ENCODE peak calls at places on chromosomes 5 and 9, in four cellular contexts. One of them, this sample, is unnamed.

GRCh38 chr5:179193746-179194145 is 133.6 kb downstream of the ZNF354C start:
- DNase-seq in IMR-90: no peak
- DNase-seq in psoas muscle: no peak
- DNase-seq in GM23338: no peak
- DNase-seq in this sample: no peak

GRCh38 chr9:93954436-93955355 is at the start of gene BARX1:
- DNase-seq in GM23338: peak; percentile 55
- DNase-seq in psoas muscle: no peak
- DNase-seq in IMR-90: no peak
- DNase-seq in this sample: no peak

GRCh38 chr9:125878241-125878640 is 131.1 kb downstream of the PBX3 start:
- DNase-seq in GM23338: peak; percentile 28
- DNase-seq in IMR-90: no peak
- DNase-seq in psoas muscle: no peak
- DNase-seq in this sample: no peak

GRCh38 chr9:21395778-21396717 is 10.8 kb upstream of the IFNA2 start:
- DNase-seq in psoas muscle: peak; percentile 66
- DNase-seq in IMR-90: no peak
- DNase-seq in GM23338: peak; percentile 87
- DNase-seq in this sample: no peak

GRCh38 chr5:6660704-6661103 is 27.5 kb downstream of the SRD5A1 start:
- DNase-seq in IMR-90: no peak
- DNase-seq in GM23338: no peak
- DNase-seq in psoas muscle: no peak
- DNase-seq in this sample: no peak

GRCh38 chr9:126618590-126619335 is 5.0 kb downstream of the LMX1B start:
- DNase-seq in GM23338: peak; percentile 68
- DNase-seq in IMR-90: no peak
- DNase-seq in psoas muscle: peak; percentile 40
- DNase-seq in this sample: no peak

GRCh38 chr9:115198018-115198417 is 80.1 kb upstream of the TNC start:
- DNase-seq in GM23338: no peak
- DNase-seq in IMR-90: peak; percentile 79
- DNase-seq in psoas muscle: peak; percentile 61
- DNase-seq in this sample: peak; percentile 26

GRCh38 chr5:102306121-102306520 is 10.0 kb upstream of the SLCO4C1 start:
- DNase-seq in GM23338: no peak
- DNase-seq in IMR-90: no peak
- DNase-seq in psoas muscle: no peak
- DNase-seq in this sample: no peak

GRCh38 chr9:120980951-120981350 is 54.4 kb upstream of the TRAF1 start:
- DNase-seq in GM23338: peak; percentile 65
- DNase-seq in psoas muscle: no peak
- DNase-seq in IMR-90: no peak
- DNase-seq in this sample: no peak

GRCh38 chr9:38229123-38229829 is 160.2 kb upstream of the SHB start:
- DNase-seq in GM23338: peak; percentile 42
- DNase-seq in IMR-90: no peak
- DNase-seq in psoas muscle: no peak
- DNase-seq in this sample: no peak

GRCh38 chr9:38642951-38643350 is 22.6 kb upstream of the ANKRD18A start:
- DNase-seq in IMR-90: no peak
- DNase-seq in GM23338: no peak
- DNase-seq in psoas muscle: no peak
- DNase-seq in this sample: no peak

GRCh38 chr5:58786904-58787303 is 204.0 kb downstream of the RAB3C start:
- DNase-seq in GM23338: no peak
- DNase-seq in IMR-90: no peak
- DNase-seq in psoas muscle: no peak
- DNase-seq in this sample: no peak

GRCh38 chr9:17625644-17626388 is 47.0 kb downstream of the SH3GL2 start:
- DNase-seq in GM23338: no peak
- DNase-seq in psoas muscle: no peak
- DNase-seq in IMR-90: peak; percentile 38
- DNase-seq in this sample: no peak

GRCh38 chr5:143025971-143026370 is 255.8 kb downstream of the ARHGAP26 start:
- DNase-seq in GM23338: no peak
- DNase-seq in IMR-90: peak; percentile 67
- DNase-seq in psoas muscle: no peak
- DNase-seq in this sample: no peak

GRCh38 chr5:107285772-107286171 is 385.0 kb downstream of the EFNA5 start:
- DNase-seq in psoas muscle: no peak
- DNase-seq in IMR-90: no peak
- DNase-seq in GM23338: no peak
- DNase-seq in this sample: no peak

GRCh38 chr9:137037483-137037882 is 5.6 kb upstream of the FUT7 start:
- DNase-seq in GM23338: no peak
- DNase-seq in psoas muscle: no peak
- DNase-seq in IMR-90: no peak
- DNase-seq in this sample: no peak

GRCh38 chr5:78604693-78605092 is 43.9 kb downstream of the LHFPL2 start:
- DNase-seq in GM23338: no peak
- DNase-seq in psoas muscle: no peak
- DNase-seq in IMR-90: no peak
- DNase-seq in this sample: no peak

GRCh38 chr9:123544007-123544827 is 188.2 kb downstream of the CRB2 start:
- DNase-seq in GM23338: peak; percentile 65
- DNase-seq in IMR-90: peak; percentile 54
- DNase-seq in psoas muscle: no peak
- DNase-seq in this sample: no peak

GRCh38 chr9:16542290-16542689 is 328.2 kb downstream of the BNC2 start:
- DNase-seq in IMR-90: no peak
- DNase-seq in psoas muscle: no peak
- DNase-seq in GM23338: no peak
- DNase-seq in this sample: no peak

GRCh38 chr5:187042-187431 is 4.3 kb upstream of the LRRC14B start:
- DNase-seq in GM23338: no peak
- DNase-seq in psoas muscle: no peak
- DNase-seq in IMR-90: no peak
- DNase-seq in this sample: no peak

GRCh38 chr9:86052556-86053468 is 46.5 kb downstream of the GOLM1 start:
- DNase-seq in GM23338: no peak
- DNase-seq in IMR-90: no peak
- DNase-seq in psoas muscle: no peak
- DNase-seq in this sample: no peak

GRCh38 chr5:149301744-149302380 is 30.2 kb downstream of the AFAP1L1 start:
- DNase-seq in IMR-90: peak; percentile 67
- DNase-seq in GM23338: no peak
- DNase-seq in psoas muscle: no peak
- DNase-seq in this sample: no peak

GRCh38 chr9:102795532-102795931 is 199.6 kb upstream of the CYLC2 start:
- DNase-seq in IMR-90: no peak
- DNase-seq in psoas muscle: no peak
- DNase-seq in GM23338: no peak
- DNase-seq in this sample: no peak

GRCh38 chr5:125413861-125414260 is 667.4 kb upstream of the ZNF608 start:
- DNase-seq in psoas muscle: no peak
- DNase-seq in IMR-90: no peak
- DNase-seq in GM23338: no peak
- DNase-seq in this sample: no peak

GRCh38 chr5:136731241-136731885 is 366.0 kb upstream of the TRPC7 start:
- DNase-seq in IMR-90: peak; percentile 4
- DNase-seq in GM23338: no peak
- DNase-seq in psoas muscle: no peak
- DNase-seq in this sample: no peak

GRCh38 chr9:88388886-88389617 is 808 bp downstream of the SPIN1 start:
- DNase-seq in GM23338: peak; percentile 82
- DNase-seq in IMR-90: peak; percentile 76
- DNase-seq in psoas muscle: no peak
- DNase-seq in this sample: peak; percentile 52

GRCh38 chr9:122849546-122849945 is 21.2 kb upstream of the PDCL start:
- DNase-seq in psoas muscle: no peak
- DNase-seq in GM23338: no peak
- DNase-seq in IMR-90: no peak
- DNase-seq in this sample: no peak

GRCh38 chr9:26940779-26941178 is 6.3 kb downstream of the PLAA start:
- DNase-seq in GM23338: no peak
- DNase-seq in IMR-90: no peak
- DNase-seq in psoas muscle: no peak
- DNase-seq in this sample: no peak

GRCh38 chr5:81789033-81789432 is 38.1 kb upstream of the SSBP2 start:
- DNase-seq in GM23338: no peak
- DNase-seq in IMR-90: peak; percentile 73
- DNase-seq in psoas muscle: no peak
- DNase-seq in this sample: no peak

GRCh38 chr9:4024281-4024680 is 275.6 kb downstream of the GLIS3 start:
- DNase-seq in psoas muscle: no peak
- DNase-seq in IMR-90: no peak
- DNase-seq in GM23338: no peak
- DNase-seq in this sample: no peak

GRCh38 chr9:77449177-77450092 is 198.7 kb downstream of the GNA14 start:
- DNase-seq in psoas muscle: no peak
- DNase-seq in GM23338: no peak
- DNase-seq in IMR-90: peak; percentile 84
- DNase-seq in this sample: no peak

GRCh38 chr5:78504726-78505431 is 143.7 kb downstream of the LHFPL2 start:
- DNase-seq in psoas muscle: peak; percentile 93
- DNase-seq in IMR-90: peak; percentile 100
- DNase-seq in GM23338: no peak
- DNase-seq in this sample: peak; percentile 93

GRCh38 chr5:96662725-96663513 is 743 bp downstream of the CAST start:
- DNase-seq in psoas muscle: peak; percentile 96
- DNase-seq in IMR-90: peak; percentile 79
- DNase-seq in GM23338: peak; percentile 84
- DNase-seq in this sample: peak; percentile 96

GRCh38 chr9:69122391-69123141 is 51.5 kb upstream of the TJP2 start:
- DNase-seq in IMR-90: peak; percentile 84
- DNase-seq in psoas muscle: no peak
- DNase-seq in GM23338: peak; percentile 82
- DNase-seq in this sample: no peak

GRCh38 chr5:171906703-171907590 is 99.5 kb downstream of the FBXW11 start:
- DNase-seq in psoas muscle: no peak
- DNase-seq in IMR-90: no peak
- DNase-seq in GM23338: no peak
- DNase-seq in this sample: no peak

GRCh38 chr5:76473676-76474075 is 70.6 kb downstream of the IQGAP2 start:
- DNase-seq in IMR-90: no peak
- DNase-seq in psoas muscle: no peak
- DNase-seq in GM23338: no peak
- DNase-seq in this sample: no peak

GRCh38 chr5:124132843-124133242 is 613.6 kb downstream of the ZNF608 start:
- DNase-seq in GM23338: no peak
- DNase-seq in psoas muscle: no peak
- DNase-seq in IMR-90: no peak
- DNase-seq in this sample: no peak

GRCh38 chr5:173180331-173180730 is 36.0 kb downstream of the BNIP1 start:
- DNase-seq in psoas muscle: no peak
- DNase-seq in GM23338: no peak
- DNase-seq in IMR-90: no peak
- DNase-seq in this sample: no peak

GRCh38 chr9:16252631-16253030 is 617.8 kb downstream of the BNC2 start:
- DNase-seq in psoas muscle: no peak
- DNase-seq in IMR-90: no peak
- DNase-seq in GM23338: peak; percentile 26
- DNase-seq in this sample: no peak

DNA sequence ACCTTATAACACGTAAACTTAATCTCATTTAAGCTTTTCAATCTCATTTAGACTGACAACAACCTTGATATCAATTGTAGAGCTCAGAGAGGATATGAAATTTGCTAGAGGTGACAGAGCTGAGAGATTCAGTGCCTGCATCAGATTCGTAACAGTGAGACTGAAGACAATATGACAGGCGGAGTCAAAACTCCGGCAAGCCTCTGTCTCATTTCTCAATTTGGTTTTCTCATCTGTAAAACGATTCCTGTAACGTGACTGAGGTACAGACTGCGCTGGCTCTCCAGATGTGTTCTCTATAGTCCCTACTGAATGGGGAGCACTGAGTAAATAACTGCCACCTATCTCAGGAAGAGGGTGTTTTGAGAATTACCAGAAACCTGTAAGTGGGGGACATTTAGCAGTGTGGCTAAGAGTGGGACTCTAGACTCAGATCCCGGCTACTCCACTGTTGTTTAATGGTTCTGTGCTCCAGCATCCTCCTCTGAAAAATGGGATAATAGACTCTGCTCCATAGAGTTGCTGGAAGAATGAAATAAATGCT is 3.0 kb upstream of the MCIDAS start:
- DNase-seq in IMR-90: no peak
- DNase-seq in psoas muscle: no peak
- DNase-seq in GM23338: no peak
- DNase-seq in this sample: no peak
- H3K27me3 ChIP-seq in IMR-90: peaks cover 96% of the 10 kb centered on the region
- H3K27me3 ChIP-seq in psoas muscle: peaks cover 78% of the 10 kb centered on the region
- H3K27me3 ChIP-seq in GM23338: peaks cover 100% of the 10 kb centered on the region
- H3K27me3 ChIP-seq in this sample: peaks cover 80% of the 10 kb centered on the region

GRCh38 chr9:128893354-128893753 is 11.4 kb downstream of the LRRC8A start:
- DNase-seq in IMR-90: no peak
- DNase-seq in GM23338: no peak
- DNase-seq in psoas muscle: no peak
- DNase-seq in this sample: no peak
- H3K27ac ChIP-seq in IMR-90: peak overlapping the region; percentile 91
- H3K27ac ChIP-seq in GM23338: peak overlapping the region; percentile 66
- H3K27ac ChIP-seq in psoas muscle: peak overlapping the region; percentile 71
- H3K27ac ChIP-seq in this sample: peak overlapping the region; percentile 97

GRCh38 chr5:10090074-10090473 is 159.6 kb downstream of the ATPSCKMT start:
- DNase-seq in GM23338: peak; percentile 22
- DNase-seq in psoas muscle: no peak
- DNase-seq in IMR-90: no peak
- DNase-seq in this sample: no peak
- H3K27me3 ChIP-seq in GM23338: no peaks in the 10 kb centered on the region
- H3K27me3 ChIP-seq in psoas muscle: no peaks in the 10 kb centered on the region
- H3K27me3 ChIP-seq in IMR-90: peaks cover 5% of the 10 kb centered on the region
- H3K27me3 ChIP-seq in this sample: no peaks in the 10 kb centered on the region

GRCh38 chr5:103571730-103572129 is 9.1 kb upstream of the NUDT12 start:
- DNase-seq in GM23338: no peak
- DNase-seq in psoas muscle: no peak
- DNase-seq in IMR-90: no peak
- DNase-seq in this sample: no peak

GRCh38 chr5:103569313-103570060 is 6.9 kb upstream of the NUDT12 start:
- DNase-seq in psoas muscle: no peak
- DNase-seq in IMR-90: peak; percentile 6
- DNase-seq in GM23338: no peak
- DNase-seq in this sample: no peak

GRCh38 chr5:103573411-103573810 is 10.8 kb upstream of the NUDT12 start:
- DNase-seq in IMR-90: no peak
- DNase-seq in GM23338: peak; percentile 78
- DNase-seq in psoas muscle: no peak
- DNase-seq in this sample: no peak
- H3K27ac ChIP-seq in IMR-90: no peak overlapping the region
- H3K27ac ChIP-seq in GM23338: no peak overlapping the region
- H3K27ac ChIP-seq in psoas muscle: no peak overlapping the region
- H3K27ac ChIP-seq in this sample: no peak overlapping the region

This sample was measured in uterus.